ENCODE peak calls at places on chromosomes 2 and 18, in seven cellular contexts. Y is testis; U is neural crest cell; K is activated naive CD4-positive, alpha-beta T cell; J is stromal cell of bone marrow; T is T-helper 1 cell; D is mammary epithelial cell. R is an unnamed sample.
A peak's percentile ranks its signal among the peaks of the same experiment; 100 is the strongest.

GRCh38 chr2:33518929-33519328 is 42.5 kb downstream of the RASGRP3 start:
- DNase-seq in Y (no peak), U (no peak), K (no peak), J (no peak), T (no peak), D (peak; percentile 46), R (no peak)

GRCh38 chr2:150570712-150571111 is 83.2 kb upstream of the RND3 start:
- DNase-seq in Y (no peak), U (no peak), K (no peak), J (peak; percentile 79), T (no peak), D (peak; percentile 73), R (no peak)

GRCh38 chr2:241546771-241547498 is 11.6 kb upstream of the BOK start:
- DNase-seq in Y (peak; percentile 43), U (no peak), K (no peak), J (peak; percentile 45), T (no peak), D (no peak), R (no peak)

GRCh38 chr2:114119846-114120348 is 230.0 kb downstream of the ACTR3 start:
- DNase-seq in Y (no peak), U (no peak), K (no peak), J (peak; percentile 48), T (no peak), D (no peak), R (no peak)

GRCh38 chr2:178223806-178224205 is 29.5 kb downstream of the OSBPL6 start:
- DNase-seq in Y (no peak), U (no peak), K (no peak), J (no peak), T (no peak), D (no peak), R (no peak)

GRCh38 chr2:99975386-99975785 is 167.0 kb downstream of the AFF3 start:
- DNase-seq in Y (no peak), U (no peak), K (no peak), J (peak; percentile 62), T (no peak), D (peak; percentile 69), R (no peak)

GRCh38 chr2:156437272-156437671 is 1.1 kb downstream of the GPD2 start:
- DNase-seq in Y (no peak), U (no peak), K (no peak), J (no peak), T (no peak), D (no peak), R (no peak)

GRCh38 chr2:72581560-72582181 is 244.2 kb downstream of the EXOC6B start:
- DNase-seq in Y (no peak), U (no peak), K (no peak), J (no peak), T (no peak), D (no peak), R (no peak)

GRCh38 chr2:61493523-61493942 is 22.6 kb upstream of the USP34 start:
- DNase-seq in Y (no peak), U (no peak), K (no peak), J (no peak), T (peak; percentile 32), D (no peak), R (no peak)

GRCh38 chr2:16061406-16062217 is 121.3 kb downstream of the MYCN start:
- DNase-seq in Y (no peak), U (no peak), K (no peak), J (no peak), T (no peak), D (no peak), R (no peak)

GRCh38 chr2:163717993-163718680 is 17.7 kb downstream of the FIGN start:
- DNase-seq in Y (no peak), U (no peak), K (no peak), J (no peak), T (no peak), D (no peak), R (no peak)

GRCh38 chr2:349390-349789 is 61.5 kb upstream of the ALKAL2 start:
- DNase-seq in Y (no peak), U (no peak), K (no peak), J (no peak), T (no peak), D (no peak), R (no peak)

GRCh38 chr2:181778621-181779195 is 98.4 kb upstream of the NEUROD1 start:
- DNase-seq in Y (no peak), U (no peak), K (no peak), J (no peak), T (no peak), D (no peak), R (no peak)

GRCh38 chr2:47452761-47453160 is 49.8 kb downstream of the MSH2 start:
- DNase-seq in Y (no peak), U (no peak), K (no peak), J (no peak), T (no peak), D (no peak), R (no peak)

GRCh38 chr18:67710639-67711038 is 194.1 kb upstream of the DSEL start:
- DNase-seq in Y (no peak), U (no peak), K (no peak), J (no peak), T (no peak), D (no peak), R (no peak)

GRCh38 chr2:240646061-240646899 is 21.0 kb downstream of the GPR35 start:
- DNase-seq in Y (no peak), U (no peak), K (no peak), J (no peak), T (peak; percentile 32), D (no peak), R (peak; percentile 18)

GRCh38 chr2:63053889-63054725 is 3.5 kb downstream of the OTX1 start:
- DNase-seq in Y (no peak), U (peak; percentile 34), K (no peak), J (no peak), T (peak; percentile 29), D (no peak), R (no peak)

GRCh38 chr2:20241973-20242726 is 17.2 kb upstream of the SDC1 start:
- DNase-seq in Y (no peak), U (no peak), K (no peak), J (no peak), T (no peak), D (no peak), R (no peak)

GRCh38 chr2:213238753-213239591 is 45.3 kb upstream of the SPAG16 start:
- DNase-seq in Y (peak; percentile 21), U (no peak), K (no peak), J (peak; percentile 49), T (no peak), D (peak; percentile 74), R (no peak)

GRCh38 chr2:174881678-174882077 is 117.4 kb upstream of the CHRNA1 start:
- DNase-seq in Y (no peak), U (no peak), K (no peak), J (no peak), T (no peak), D (no peak), R (no peak)

GRCh38 chr2:40554665-40555294 is 102.9 kb upstream of the SLC8A1 start:
- DNase-seq in Y (peak; percentile 86), U (peak; percentile 61), K (peak; percentile 2), J (peak; percentile 30), T (peak; percentile 28), D (peak; percentile 46), R (no peak)

GRCh38 chr18:56873441-56874140 is 222.4 kb downstream of the WDR7 start:
- DNase-seq in Y (no peak), U (peak; percentile 18), K (no peak), J (no peak), T (no peak), D (no peak), R (no peak)

GRCh38 chr2:144086965-144087364 is 433.0 kb downstream of the ZEB2 start:
- DNase-seq in Y (no peak), U (no peak), K (no peak), J (no peak), T (no peak), D (peak; percentile 45), R (no peak)

GRCh38 chr2:233429175-233429897 is 75.0 kb downstream of the DGKD start:
- DNase-seq in Y (peak; percentile 9), U (no peak), K (no peak), J (no peak), T (no peak), D (no peak), R (no peak)

GRCh38 chr2:18518116-18519111 is 42.0 kb downstream of the RDH14 start:
- DNase-seq in Y (no peak), U (no peak), K (no peak), J (no peak), T (no peak), D (no peak), R (no peak)

GRCh38 chr2:241443486-241444223 is 64.7 kb downstream of the STK25 start:
- DNase-seq in Y (no peak), U (no peak), K (peak; percentile 83), J (no peak), T (peak; percentile 90), D (peak; percentile 93), R (peak; percentile 77)

GRCh38 chr2:177340158-177340557 is 52.4 kb upstream of the AGPS start:
- DNase-seq in Y (no peak), U (no peak), K (no peak), J (no peak), T (no peak), D (no peak), R (no peak)

GRCh38 chr2:240530181-240530580 is 27.6 kb downstream of the ANKMY1 start:
- DNase-seq in Y (no peak), U (no peak), K (no peak), J (no peak), T (no peak), D (no peak), R (no peak)

R was measured in T follicular helper cell.